ENCODE peak calls at places on chromosome 20, in eight cellular contexts. Q is lower lobe of right lung, U is mesothelial cell of epicardium, D is RWPE1, N is MM.1S, X is A549, M is IMR-90, R is cardiac fibroblast. G is an unnamed sample.

GRCh38 chr20:3900187-3900604 is 11.0 kb downstream of the PANK2 start:
- DNase-seq in Q (no peak), U (no peak), D (no peak), N (no peak), X (no peak), M (no peak), R (no peak), G (no peak)

GRCh38 chr20:58853466-58853865 is 950 bp downstream of the GNAS start:
- DNase-seq in Q (no peak), U (no peak), D (no peak), N (no peak), X (no peak), M (no peak), R (no peak), G (no peak)

GRCh38 chr20:50110141-50111047 is 2.6 kb downstream of the UBE2V1 start:
- DNase-seq in Q (no peak), U (no peak), D (no peak), N (peak), X (peak), M (no peak), R (peak), G (peak)

GRCh38 chr20:25283221-25283951 is 35.5 kb downstream of the PYGB start:
- DNase-seq in Q (peak), U (peak), D (no peak), N (no peak), X (no peak), M (no peak), R (no peak), G (no peak)

GRCh38 chr20:59463541-59463940 is 140.8 kb upstream of the PHACTR3 start:
- DNase-seq in Q (no peak), U (no peak), D (no peak), N (no peak), X (no peak), M (no peak), R (no peak), G (no peak)

GRCh38 chr20:18188446-18188845 is 50.8 kb downstream of the KAT14 start:
- DNase-seq in Q (no peak), U (no peak), D (no peak), N (no peak), X (no peak), M (peak), R (peak), G (peak)

GRCh38 chr20:50996901-50997830 is 25.7 kb downstream of the KCNG1 start:
- DNase-seq in Q (no peak), U (no peak), D (peak), N (no peak), X (no peak), M (peak), R (no peak), G (peak)

GRCh38 chr20:59006167-59006863 is 739 bp downstream of the CTSZ start:
- DNase-seq in Q (peak), U (no peak), D (peak), N (no peak), X (no peak), M (no peak), R (no peak), G (peak)

GRCh38 chr20:63127700-63128364 is 88.1 kb downstream of the YTHDF1 start:
- DNase-seq in Q (peak), U (no peak), D (no peak), N (no peak), X (no peak), M (no peak), R (no peak), G (no peak)

GRCh38 chr20:58623579-58624473 is 27.3 kb upstream of the STX16 start:
- DNase-seq in Q (no peak), U (no peak), D (peak), N (no peak), X (peak), M (peak), R (peak), G (peak)

GRCh38 chr20:33394718-33395117 is 6.6 kb downstream of the CDK5RAP1 start:
- DNase-seq in Q (no peak), U (no peak), D (no peak), N (no peak), X (no peak), M (no peak), R (no peak), G (no peak)

GRCh38 chr20:57399587-57400261 is 8.5 kb downstream of the RBM38 start:
- DNase-seq in Q (peak), U (no peak), D (no peak), N (peak), X (no peak), M (peak), R (no peak), G (no peak)

GRCh38 chr20:57398901-57399535 is 7.8 kb downstream of the RBM38 start:
- DNase-seq in Q (peak), U (no peak), D (no peak), N (no peak), X (no peak), M (no peak), R (no peak), G (no peak)

GRCh38 chr20:57400821-57401564 is 9.8 kb downstream of the RBM38 start:
- DNase-seq in Q (peak), U (no peak), D (no peak), N (peak), X (no peak), M (no peak), R (no peak), G (no peak)

GRCh38 chr20:57401565-57401918 is 10.3 kb downstream of the RBM38 start:
- DNase-seq in Q (no peak), U (no peak), D (no peak), N (no peak), X (no peak), M (no peak), R (no peak), G (no peak)

GRCh38 chr20:57400262-57400701 is 9.1 kb downstream of the RBM38 start:
- DNase-seq in Q (no peak), U (no peak), D (no peak), N (peak), X (no peak), M (no peak), R (no peak), G (no peak)
- TF ChIP-seq CTCF in Q (no peak), U (no peak), D (no peak), N (no peak), X (no peak), M (no peak), R (no peak), G (no peak)

DNA sequence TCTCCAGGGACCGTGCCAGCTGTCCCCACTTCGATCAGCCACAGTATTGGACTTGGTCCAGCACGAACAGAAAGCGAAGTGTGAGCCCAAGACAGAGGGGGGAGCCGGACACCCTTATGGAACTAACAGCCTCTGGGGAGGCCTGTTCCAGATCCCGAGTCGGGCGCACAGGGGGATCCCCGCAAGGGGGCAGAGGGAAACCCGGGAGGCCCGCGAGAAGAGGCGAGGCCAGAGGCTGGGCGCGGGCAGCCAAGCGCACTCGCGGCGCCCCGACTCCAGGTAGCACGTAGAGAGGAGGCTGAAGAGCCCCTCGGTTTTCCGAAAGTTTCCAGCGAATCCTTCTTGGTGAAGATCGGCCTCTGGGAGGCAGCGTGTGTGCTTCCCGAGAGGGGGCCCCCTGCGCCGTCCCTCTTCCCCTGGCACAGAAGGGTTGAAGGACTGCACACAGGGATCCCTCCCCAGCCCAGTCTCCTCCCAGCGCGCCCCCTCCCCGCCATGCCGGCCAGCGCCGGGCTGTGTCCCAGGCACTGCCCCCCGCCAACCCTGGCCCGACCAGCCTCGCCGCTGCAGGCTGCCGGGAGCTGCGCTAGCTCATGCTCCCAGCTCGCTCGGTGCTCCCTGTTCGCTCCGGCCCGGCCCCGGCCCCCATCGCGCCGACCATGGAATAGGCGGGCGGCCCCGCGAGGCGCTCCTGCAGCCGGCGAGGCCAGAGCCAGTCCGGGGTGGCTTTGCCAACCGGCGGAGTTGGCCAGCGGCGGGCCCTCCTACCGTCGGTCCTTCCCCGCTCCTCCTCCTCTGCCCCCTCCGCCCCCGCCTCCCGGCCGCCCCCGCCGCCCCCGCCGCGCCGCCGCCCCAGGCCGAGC is 550 bp upstream of the SLC24A3 start:
- DNase-seq in Q (peak), U (no peak), D (no peak), N (no peak), X (no peak), M (no peak), R (no peak), G (no peak)
- TF ChIP-seq CTCF in Q (no peak), U (no peak), D (no peak), N (no peak), X (no peak), M (no peak), R (no peak), G (no peak)

GRCh38 chr20:46720019-46720418 is 10.6 kb downstream of the SLC2A10 start:
- DNase-seq in Q (no peak), U (no peak), D (no peak), N (no peak), X (no peak), M (no peak), R (no peak), G (no peak)

GRCh38 chr20:46712056-46712636 is 2.7 kb downstream of the SLC2A10 start:
- DNase-seq in Q (no peak), U (no peak), D (no peak), N (no peak), X (no peak), M (no peak), R (no peak), G (no peak)

GRCh38 chr20:46717818-46718541 is 8.5 kb downstream of the SLC2A10 start:
- DNase-seq in Q (no peak), U (no peak), D (no peak), N (no peak), X (no peak), M (no peak), R (no peak), G (no peak)

GRCh38 chr20:46713957-46714834 is 4.7 kb downstream of the SLC2A10 start:
- DNase-seq in Q (no peak), U (no peak), D (no peak), N (no peak), X (no peak), M (no peak), R (no peak), G (no peak)

GRCh38 chr20:46715292-46715756 is 5.9 kb downstream of the SLC2A10 start:
- DNase-seq in Q (no peak), U (no peak), D (peak), N (no peak), X (peak), M (peak), R (peak), G (peak)
- TF ChIP-seq CTCF in Q (no peak), U (no peak), D (peak), N (no peak), X (no peak), M (no peak), R (peak), G (peak)

GRCh38 chr20:53828673-53829085 is 235.0 kb upstream of the ZNF217 start:
- DNase-seq in Q (no peak), U (no peak), D (peak), N (no peak), X (peak), M (peak), R (peak), G (peak)
- TF ChIP-seq CTCF in Q (no peak), U (no peak), D (no peak), N (no peak), X (peak), M (peak), R (peak), G (peak)

DNA sequence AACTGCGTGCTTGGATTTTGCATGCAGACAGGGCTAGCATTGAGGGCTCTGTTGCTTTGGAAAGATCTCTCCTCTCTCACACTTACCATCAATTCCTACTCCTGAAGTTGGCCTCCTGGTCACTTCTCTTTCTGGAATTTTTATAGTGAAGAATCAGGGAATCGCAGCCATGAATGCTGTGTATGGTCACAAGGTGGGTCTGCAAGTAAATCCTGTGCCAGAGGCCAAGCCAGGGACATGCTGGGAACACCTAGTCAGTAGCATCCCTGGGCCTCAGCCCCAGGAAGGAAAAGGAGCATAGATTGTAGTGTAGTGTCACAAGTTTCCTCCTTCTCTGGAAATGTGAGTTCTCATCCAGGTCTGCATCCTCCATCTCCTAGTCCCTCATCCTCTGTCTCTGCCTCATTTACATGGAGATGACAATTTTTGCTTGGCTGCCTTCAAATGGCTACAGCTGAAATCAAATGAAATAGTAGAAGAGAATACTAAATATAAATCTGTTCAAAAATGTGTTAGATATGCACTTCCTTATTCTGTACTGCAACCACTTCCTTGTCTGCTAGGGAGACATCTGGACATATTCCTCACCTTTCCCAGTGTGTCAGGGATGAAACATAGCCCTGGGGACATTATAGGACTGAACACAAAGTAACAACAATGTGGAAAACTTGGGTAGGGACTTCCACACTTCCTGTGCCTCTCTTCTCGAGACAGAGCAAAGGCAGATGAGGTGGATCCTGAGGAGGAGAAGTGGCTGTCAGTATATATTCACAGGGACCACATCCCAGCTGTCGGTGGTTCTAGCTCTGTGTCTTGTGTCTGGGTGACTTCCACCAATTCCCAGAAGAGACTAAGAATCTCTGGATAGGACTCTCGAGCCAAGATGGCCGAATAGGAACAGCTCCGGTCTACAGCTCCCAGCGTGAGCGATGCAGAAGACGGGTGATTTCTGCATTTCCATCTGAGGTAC is 17.0 kb downstream of the CST9 start:
- DNase-seq in Q (no peak), U (no peak), D (no peak), N (no peak), X (no peak), M (no peak), R (no peak), G (no peak)
- TF ChIP-seq CTCF in Q (no peak), U (no peak), D (no peak), N (no peak), X (no peak), M (no peak), R (no peak), G (no peak)

G was measured in AG10803.